ENCODE peak calls at places on chromosomes 12 and 14, in eight cellular contexts. N is upper lobe of right lung, G is stomach, I is IMR-90, L is mucosa of descending colon, Z is left ventricle myocardium inferior, D is uterus, Q is neural progenitor cell. H is an unnamed sample.
A peak's percentile ranks its signal among the peaks of the same experiment; 100 is the strongest.

GRCh38 chr12:87304406-87304805 is 724.8 kb downstream of the C12orf50 start:
- DNase-seq in N (no peak), G (no peak), I (no peak), L (no peak), Z (no peak), D (no peak), Q (peak; percentile 11), H (no peak)

GRCh38 chr14:36238666-36239363 is 62.3 kb upstream of the PTCSC3 start:
- DNase-seq in N (peak; percentile 64), G (no peak), I (peak; percentile 70), L (no peak), Z (no peak), D (no peak), Q (no peak), H (no peak)

GRCh38 chr14:75018684-75019083 is 16.0 kb downstream of the EIF2B2 start:
- DNase-seq in N (no peak), G (no peak), I (no peak), L (peak; percentile 57), Z (no peak), D (no peak), Q (no peak), H (no peak)

GRCh38 chr14:65243766-65244442 is 141.6 kb upstream of the MAX start:
- DNase-seq in N (no peak), G (no peak), I (peak; percentile 36), L (no peak), Z (no peak), D (no peak), Q (no peak), H (no peak)

GRCh38 chr12:2339022-2339431 is 286.2 kb downstream of the CACNA1C start:
- DNase-seq in N (no peak), G (no peak), I (peak; percentile 96), L (no peak), Z (no peak), D (no peak), Q (no peak), H (no peak)

GRCh38 chr14:78836777-78837176 is 666.6 kb downstream of the NRXN3 start:
- DNase-seq in N (no peak), G (peak; percentile 45), I (peak; percentile 52), L (no peak), Z (no peak), D (peak; percentile 32), Q (peak; percentile 71), H (no peak)

GRCh38 chr14:78119440-78119839 is 50.7 kb upstream of the NRXN3 start:
- DNase-seq in N (no peak), G (no peak), I (no peak), L (no peak), Z (no peak), D (no peak), Q (no peak), H (no peak)

GRCh38 chr14:69152181-69152943 is 557 bp downstream of the DCAF5 start:
- DNase-seq in N (no peak), G (no peak), I (no peak), L (peak; percentile 59), Z (no peak), D (no peak), Q (peak; percentile 70), H (peak; percentile 50)

GRCh38 chr14:97380539-97380941 is 583.4 kb downstream of the VRK1 start:
- DNase-seq in N (no peak), G (no peak), I (no peak), L (no peak), Z (no peak), D (no peak), Q (no peak), H (no peak)

GRCh38 chr12:81953541-81953940 is 194.4 kb upstream of the PPFIA2 start:
- DNase-seq in N (no peak), G (no peak), I (no peak), L (no peak), Z (no peak), D (no peak), Q (no peak), H (no peak)

GRCh38 chr12:29807125-29807524 is 23.4 kb upstream of the TMTC1 start:
- DNase-seq in N (no peak), G (no peak), I (peak; percentile 74), L (no peak), Z (no peak), D (no peak), Q (no peak), H (no peak)

GRCh38 chr14:97442363-97442762 is 645.2 kb downstream of the VRK1 start:
- DNase-seq in N (no peak), G (no peak), I (no peak), L (no peak), Z (no peak), D (no peak), Q (no peak), H (no peak)

GRCh38 chr14:79487632-79488031 is 723.7 kb downstream of the DIO2 start:
- DNase-seq in N (no peak), G (no peak), I (no peak), L (no peak), Z (no peak), D (no peak), Q (no peak), H (no peak)

GRCh38 chr14:50396636-50397460 is at the start of gene CDKL1:
- DNase-seq in N (peak; percentile 88), G (peak; percentile 79), I (peak; percentile 70), L (peak; percentile 82), Z (peak; percentile 71), D (peak; percentile 58), Q (peak; percentile 86), H (peak; percentile 27)

GRCh38 chr12:132300789-132301722 is 28.3 kb downstream of the GALNT9 start:
- DNase-seq in N (no peak), G (no peak), I (no peak), L (peak; percentile 19), Z (no peak), D (no peak), Q (no peak), H (no peak)

GRCh38 chr12:105235747-105236476 is at the start of gene APPL2:
- DNase-seq in N (peak; percentile 97), G (peak; percentile 91), I (peak; percentile 87), L (peak; percentile 95), Z (peak; percentile 92), D (peak; percentile 90), Q (peak; percentile 93), H (peak; percentile 89)

GRCh38 chr12:82635263-82635662 is 51.4 kb upstream of the TMTC2 start:
- DNase-seq in N (no peak), G (no peak), I (no peak), L (no peak), Z (no peak), D (no peak), Q (no peak), H (no peak)

GRCh38 chr14:24441485-24441884 is 1.1 kb downstream of the SDR39U1 start:
- DNase-seq in N (no peak), G (no peak), I (no peak), L (no peak), Z (no peak), D (no peak), Q (no peak), H (no peak)

GRCh38 chr14:105258846-105259245 is 10.5 kb downstream of the BTBD6 start:
- DNase-seq in N (peak; percentile 65), G (peak; percentile 65), I (peak; percentile 54), L (no peak), Z (no peak), D (no peak), Q (no peak), H (no peak)

GRCh38 chr14:54568821-54569591 is 2.1 kb downstream of the SAMD4A start:
- DNase-seq in N (no peak), G (no peak), I (peak; percentile 59), L (peak; percentile 43), Z (peak; percentile 31), D (peak; percentile 51), Q (peak; percentile 26), H (peak; percentile 38)

GRCh38 chr12:65827827-65828231 is 3.5 kb downstream of the HMGA2 start:
- DNase-seq in N (no peak), G (no peak), I (no peak), L (no peak), Z (no peak), D (no peak), Q (peak; percentile 40), H (no peak)
- H3K4me1 ChIP-seq in N (peaks cover 17% of the 10 kb centered on the region), G (peaks cover 37% of the 10 kb centered on the region), I (peaks cover 7% of the 10 kb centered on the region), L (peaks cover 11% of the 10 kb centered on the region), Z (peaks cover 35% of the 10 kb centered on the region), D (no peaks in the 10 kb centered on the region), Q (peaks cover 24% of the 10 kb centered on the region), H (peaks cover 18% of the 10 kb centered on the region)

DNA sequence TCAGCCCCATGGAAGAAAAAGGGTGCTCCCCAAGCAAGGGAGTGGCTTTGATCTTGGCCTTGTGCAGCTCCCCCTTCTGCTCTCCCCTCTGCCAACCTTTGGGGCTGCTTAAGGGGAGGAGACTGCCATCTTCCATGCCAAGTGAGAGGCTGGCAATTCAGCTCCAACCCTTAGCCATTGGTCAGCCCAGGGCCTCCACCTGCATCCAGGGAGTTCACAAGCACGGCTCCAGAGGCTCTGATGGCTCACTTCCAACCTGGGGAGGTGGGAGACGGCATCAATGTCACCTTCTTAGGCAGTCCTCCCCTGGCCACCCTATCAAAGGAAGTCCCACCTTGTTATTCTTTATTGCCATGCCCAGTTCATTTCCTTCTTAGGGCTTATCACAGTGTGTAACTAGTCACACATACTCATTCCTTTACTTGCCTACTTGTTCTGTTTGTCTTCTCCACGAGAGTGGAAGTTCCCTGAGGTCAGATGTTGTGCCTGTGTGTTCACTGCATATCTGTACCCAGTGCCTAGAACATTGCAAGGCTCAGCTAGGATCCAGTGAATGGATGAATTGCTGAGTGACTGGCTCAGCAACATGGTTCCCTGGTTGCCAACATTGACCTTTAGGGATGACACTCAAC is 5.0 kb downstream of the HDAC7 start:
- DNase-seq in N (no peak), G (no peak), I (no peak), L (peak; percentile 41), Z (no peak), D (no peak), Q (no peak), H (no peak)
- H3K4me1 ChIP-seq in N (peaks cover 89% of the 10 kb centered on the region), G (peaks cover 91% of the 10 kb centered on the region), I (peaks cover 60% of the 10 kb centered on the region), L (peaks cover 46% of the 10 kb centered on the region), Z (peaks cover 95% of the 10 kb centered on the region), D (peaks cover 21% of the 10 kb centered on the region), Q (peaks cover 50% of the 10 kb centered on the region), H (peaks cover 91% of the 10 kb centered on the region)

DNA sequence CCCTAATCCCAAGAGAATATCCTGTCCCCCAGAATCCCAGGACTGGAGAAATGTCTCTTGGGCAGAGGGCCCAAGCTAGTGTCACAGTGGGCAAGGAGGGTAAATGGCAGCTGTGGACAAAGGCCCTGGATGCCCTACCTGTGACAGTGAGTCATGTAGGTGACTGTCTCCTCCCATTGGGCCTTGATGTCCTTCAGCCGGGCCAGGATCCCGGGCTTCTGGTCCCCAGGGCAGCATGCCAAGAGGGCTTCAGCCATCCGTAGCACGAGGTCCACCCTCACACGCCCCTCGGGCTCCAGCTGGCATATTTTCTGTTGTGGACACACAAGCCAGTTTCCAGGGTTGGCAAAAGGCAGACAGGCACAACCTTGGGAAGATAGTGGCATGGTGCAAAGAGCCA is 48.8 kb downstream of the SYNE3 start:
- DNase-seq in N (no peak), G (no peak), I (no peak), L (peak; percentile 55), Z (peak; percentile 49), D (no peak), Q (no peak), H (no peak)
- H3K4me1 ChIP-seq in N (peaks cover 4% of the 10 kb centered on the region), G (peaks cover 27% of the 10 kb centered on the region), I (no peaks in the 10 kb centered on the region), L (peaks cover 33% of the 10 kb centered on the region), Z (peaks cover 85% of the 10 kb centered on the region), D (no peaks in the 10 kb centered on the region), Q (no peaks in the 10 kb centered on the region), H (peaks cover 37% of the 10 kb centered on the region)

DNA sequence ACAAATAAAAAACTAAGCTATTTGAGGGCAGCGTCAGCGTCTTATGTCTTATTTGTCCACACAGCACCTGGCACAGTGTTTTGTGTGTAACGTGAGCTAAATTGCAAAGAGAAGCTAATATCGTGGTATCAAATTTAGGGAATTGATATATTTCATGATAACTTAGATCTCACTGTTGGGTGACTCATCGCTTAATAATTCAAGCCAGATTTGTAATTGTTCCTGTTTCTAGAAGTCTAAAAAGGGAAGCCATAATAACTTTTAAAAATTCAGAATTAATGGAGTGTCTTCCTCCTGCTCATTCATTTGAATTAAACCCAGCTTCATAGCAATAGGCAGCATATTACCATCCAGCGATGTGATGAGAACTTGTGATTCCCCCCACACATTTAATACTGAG is 214.7 kb downstream of the PDZRN4 start:
- DNase-seq in N (no peak), G (no peak), I (no peak), L (no peak), Z (no peak), D (no peak), Q (no peak), H (no peak)
- H3K4me1 ChIP-seq in N (no peaks in the 10 kb centered on the region), G (no peaks in the 10 kb centered on the region), I (no peaks in the 10 kb centered on the region), L (no peaks in the 10 kb centered on the region), Z (no peaks in the 10 kb centered on the region), D (no peaks in the 10 kb centered on the region), Q (no peaks in the 10 kb centered on the region), H (no peaks in the 10 kb centered on the region)

H was measured in gastrocnemius medialis.